ENCODE peak calls at places on chromosomes 12 and 14, in nine cellular contexts. E, M, Y, R, X, L, Z, T and D are unnamed samples.

GRCh38 chr12:113043240-113043639 is 13.3 kb upstream of the DTX1 start:
- DNase-seq in R (no peak), Y (no peak), M (no peak), Z (no peak), E (no peak), X (peak), L (no peak), T (no peak), D (no peak)

GRCh38 chr12:119115296-119115905 is 63.3 kb upstream of the HSPB8 start:
- DNase-seq in Z (peak), E (peak), R (peak), L (peak), X (peak), T (peak), M (peak), Y (peak), D (peak)

GRCh38 chr14:72128629-72129028 is 196.4 kb downstream of the RGS6 start:
- DNase-seq in Y (no peak), E (no peak), Z (no peak), L (no peak), X (no peak), T (no peak), M (no peak), R (peak), D (no peak)

GRCh38 chr14:35696119-35696518 is 113.0 kb downstream of the RALGAPA1 start:
- DNase-seq in M (no peak), X (no peak), T (no peak), L (no peak), E (no peak), Y (no peak), R (no peak), Z (no peak), D (no peak)

GRCh38 chr12:48004039-48004940 is at the start of gene COL2A1:
- DNase-seq in T (peak), L (peak), R (peak), E (no peak), X (peak), Z (no peak), M (no peak), Y (peak), D (no peak)

GRCh38 chr12:19026637-19027508 is 102.7 kb upstream of the PLEKHA5 start:
- DNase-seq in T (no peak), Y (no peak), Z (no peak), L (no peak), R (no peak), E (no peak), M (no peak), X (peak), D (no peak)

GRCh38 chr12:121085842-121086353 is 46.8 kb upstream of the P2RX7 start:
- DNase-seq in E (no peak), Z (no peak), X (no peak), Y (no peak), M (no peak), L (no peak), R (no peak), T (no peak), D (no peak)

GRCh38 chr14:96197969-96198368 is 6.7 kb upstream of the BDKRB2 start:
- DNase-seq in Y (no peak), T (no peak), E (no peak), R (no peak), Z (no peak), X (no peak), M (no peak), L (no peak), D (no peak)

GRCh38 chr12:95959107-95959506 is 16.0 kb downstream of the AMDHD1 start:
- DNase-seq in E (no peak), Z (peak), M (no peak), T (peak), X (peak), L (no peak), R (peak), Y (peak), D (no peak)

GRCh38 chr14:75832621-75833297 is 149.0 kb downstream of the TGFB3 start:
- DNase-seq in X (peak), R (peak), Z (no peak), L (no peak), Y (peak), M (no peak), T (no peak), E (no peak), D (no peak)

GRCh38 chr12:118342115-118342514 is 30.6 kb downstream of the TAOK3 start:
- DNase-seq in Y (no peak), T (no peak), X (no peak), R (no peak), M (no peak), Z (no peak), L (no peak), E (no peak), D (no peak)

GRCh38 chr14:64303471-64303917 is 9.3 kb upstream of the ESR2 start:
- DNase-seq in T (peak), X (peak), M (no peak), Y (peak), Z (no peak), E (peak), L (peak), R (peak), D (no peak)

GRCh38 chr12:128258866-128259555 is 8.0 kb upstream of the TMEM132C start:
- DNase-seq in Z (no peak), L (no peak), E (peak), X (peak), T (no peak), M (no peak), Y (no peak), R (no peak), D (no peak)

GRCh38 chr14:29584992-29585391 is 342.7 kb downstream of the PRKD1 start:
- DNase-seq in E (peak), L (no peak), R (peak), T (peak), Y (peak), M (no peak), X (peak), Z (no peak), D (no peak)

GRCh38 chr14:68282479-68283377 is 463.1 kb downstream of the RAD51B start:
- DNase-seq in M (peak), T (no peak), Z (peak), E (no peak), R (no peak), L (no peak), X (no peak), Y (no peak), D (no peak)

GRCh38 chr12:100858658-100859057 is 64.1 kb downstream of the ANO4 start:
- DNase-seq in E (no peak), X (peak), T (no peak), L (no peak), R (peak), Z (no peak), Y (peak), M (no peak), D (no peak)

GRCh38 chr12:24135158-24135850 is 185.8 kb upstream of the SOX5 start:
- DNase-seq in E (no peak), Y (no peak), L (peak), M (no peak), X (peak), Z (no peak), R (no peak), T (no peak), D (no peak)

GRCh38 chr12:54051081-54051912 is 2.3 kb upstream of the HOXC4 start:
- DNase-seq in T (no peak), M (no peak), R (no peak), L (no peak), Z (no peak), X (peak), E (peak), Y (no peak), D (no peak)

GRCh38 chr14:86035882-86036281 is 505.9 kb downstream of the FLRT2 start:
- DNase-seq in X (peak), Y (peak), T (peak), Z (no peak), R (peak), E (no peak), M (no peak), L (peak), D (no peak)

GRCh38 chr12:120376416-120376815 is 7.5 kb upstream of the MSI1 start:
- DNase-seq in T (no peak), X (no peak), E (no peak), Y (no peak), R (no peak), M (no peak), Z (no peak), L (no peak), D (no peak)

GRCh38 chr12:108722992-108723766 is 8.1 kb downstream of the CORO1C start:
- DNase-seq in Y (peak), T (peak), X (no peak), E (no peak), L (no peak), Z (no peak), R (peak), M (no peak), D (no peak)

GRCh38 chr12:59383426-59383822 is 212.4 kb upstream of the SLC16A7 start:
- DNase-seq in E (no peak), Y (peak), R (peak), X (peak), M (no peak), T (no peak), Z (no peak), L (no peak), D (no peak)

GRCh38 chr12:1013618-1014489 is 22.8 kb downstream of the ERC1 start:
- DNase-seq in Z (no peak), L (no peak), M (no peak), E (no peak), R (peak), T (peak), Y (peak), X (peak), D (peak)

GRCh38 chr14:95480109-95480886 is 36.2 kb downstream of the SYNE3 start:
- DNase-seq in T (no peak), X (no peak), M (peak), L (no peak), R (peak), Y (peak), E (no peak), Z (peak), D (peak)

GRCh38 chr12:109595321-109595902 is 21.8 kb downstream of the MVK start:
- DNase-seq in Y (no peak), T (no peak), M (no peak), Z (peak), X (no peak), R (no peak), L (no peak), E (no peak), D (no peak)

GRCh38 chr12:18859400-18859799 is 121.5 kb downstream of the CAPZA3 start:
- DNase-seq in R (no peak), L (no peak), E (no peak), Y (no peak), Z (no peak), M (no peak), X (no peak), T (no peak), D (no peak)

GRCh38 chr12:1865284-1865866 is 45.0 kb downstream of the LRTM2 start:
- DNase-seq in L (peak), Y (no peak), X (no peak), M (no peak), E (no peak), T (no peak), Z (no peak), R (no peak), D (no peak)

GRCh38 chr14:92692822-92693226 is 55.6 kb downstream of the LGMN start:
- DNase-seq in Z (no peak), T (peak), E (peak), M (no peak), L (no peak), R (peak), Y (no peak), X (peak), D (no peak)